ENCODE peak calls at places on chromosomes 12 and 14, in four cellular contexts. L is CD4-positive, alpha-beta memory T cell; S is pancreas; W is heart right ventricle. Z is an unnamed sample. For H3K4me1, the result is how much of the 10 kb centered on the place peaks cover.

GRCh38 chr12:131830335-131831020 is 2.3 kb downstream of the MMP17 start:
- DNase-seq in W (peak), L (peak), S (peak), Z (peak)

GRCh38 chr14:61090432-61091216 is 109.6 kb downstream of the SLC38A6 start:
- DNase-seq in S (no peak), W (no peak), L (no peak), Z (no peak)

GRCh38 chr14:68397827-68398226 is 395.0 kb downstream of the ZFP36L1 start:
- DNase-seq in W (no peak), L (no peak), S (no peak), Z (peak)

GRCh38 chr12:126354633-126355032 is 1289.4 kb downstream of the AACS start:
- DNase-seq in S (no peak), L (no peak), W (no peak), Z (no peak)

GRCh38 chr12:41606741-41607460 is 418.8 kb downstream of the PDZRN4 start:
- DNase-seq in S (no peak), W (no peak), L (no peak), Z (no peak)

GRCh38 chr14:61537567-61538463 is 157.5 kb upstream of the HIF1A start:
- DNase-seq in S (peak), W (no peak), L (no peak), Z (peak)

GRCh38 chr14:92733007-92733406 is 15.4 kb downstream of the LGMN start:
- DNase-seq in W (no peak), S (no peak), L (no peak), Z (no peak)

GRCh38 chr12:7989827-7990491 is 42.6 kb upstream of the FOXJ2 start:
- DNase-seq in W (peak), S (no peak), L (peak), Z (no peak)

GRCh38 chr12:124767075-124767821 is 96.4 kb downstream of the SCARB1 start:
- DNase-seq in W (peak), L (peak), S (peak), Z (peak)

GRCh38 chr12:26939953-26940352 is 1.7 kb downstream of the FGFR1OP2 start:
- DNase-seq in S (no peak), L (no peak), W (no peak), Z (no peak)
- H3K4me1 ChIP-seq in S (under half), L (half or more), W (half or more), Z (under half)

GRCh38 chr12:9081667-9082243 is 34.0 kb downstream of the A2M start:
- DNase-seq in S (no peak), W (no peak), L (no peak), Z (no peak)
- H3K4me1 ChIP-seq in S (under half), W (under half), L (under half), Z (under half)

DNA sequence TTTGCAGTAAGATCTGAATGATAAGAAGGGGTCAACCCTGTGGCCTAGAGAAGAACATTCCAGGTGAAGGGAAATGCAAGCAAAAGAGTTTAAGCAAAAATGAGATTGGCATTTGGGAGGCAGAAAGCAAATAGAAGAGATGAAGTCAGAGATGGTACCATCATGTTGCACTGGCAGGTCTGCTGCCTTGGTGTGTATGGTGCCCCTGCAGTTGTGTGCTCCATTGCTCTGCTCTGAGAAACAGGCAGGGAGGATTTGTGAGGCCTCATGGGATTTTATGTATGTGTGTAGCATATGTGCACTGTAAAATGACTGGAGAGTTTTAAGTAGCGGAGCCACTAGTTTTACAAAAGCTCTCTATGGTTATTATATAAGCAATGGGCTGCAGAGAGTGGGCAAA is 6.6 kb downstream of the LDHB start:
- DNase-seq in W (no peak), L (no peak), S (no peak), Z (no peak)
- H3K4me1 ChIP-seq in W (half or more), L (half or more), S (under half), Z (under half)

GRCh38 chr12:68639396-68639767 is 28.7 kb downstream of the RAP1B start:
- DNase-seq in W (no peak), L (no peak), S (no peak), Z (no peak)
- H3K4me1 ChIP-seq in W (under half), L (half or more), S (under half), Z (under half)

DNA sequence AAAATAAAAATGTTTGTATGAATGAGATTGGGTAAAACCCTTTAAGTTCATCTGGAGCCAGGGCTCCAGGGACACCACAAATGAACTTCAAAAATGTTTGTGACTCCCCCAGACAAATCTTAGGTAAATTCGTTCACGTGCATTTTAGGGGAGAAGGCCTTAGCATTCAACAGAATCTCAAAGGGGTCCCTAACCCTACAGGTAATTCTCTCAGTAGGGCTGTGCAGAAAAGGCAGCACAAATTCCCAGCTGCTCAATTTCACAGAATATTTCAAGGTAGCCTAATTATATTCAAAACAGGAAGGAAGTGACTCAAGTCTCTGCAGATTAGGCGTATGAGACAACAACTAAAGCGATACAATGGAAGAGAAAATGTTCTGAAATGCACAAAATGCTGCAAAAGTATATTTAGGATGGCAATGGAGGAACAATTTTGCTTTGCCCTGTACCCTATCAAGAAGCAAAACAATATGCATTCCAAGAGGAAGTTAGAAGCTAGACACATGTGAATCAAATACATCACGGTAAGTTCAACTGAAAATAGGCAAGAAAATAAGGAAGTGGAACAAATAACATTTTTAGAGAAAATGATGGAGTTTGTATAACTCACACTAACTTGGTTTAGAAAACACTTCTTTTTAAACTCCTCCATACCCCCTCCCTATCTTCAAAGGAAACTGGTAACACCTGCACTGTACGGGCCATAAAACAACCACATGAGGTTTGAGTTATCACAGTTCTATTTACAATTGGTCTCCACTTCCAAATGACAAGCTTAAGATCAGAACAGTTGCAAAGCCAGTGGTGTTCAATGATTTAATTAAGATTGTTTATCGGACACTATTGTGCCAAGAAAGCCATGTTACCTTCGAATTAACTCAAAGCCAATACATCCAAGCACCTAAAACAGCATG is 1.6 kb downstream of the GIT2 start:
- DNase-seq in L (peak), S (no peak), W (no peak), Z (no peak)
- H3K4me1 ChIP-seq in L (half or more), S (under half), W (under half), Z (under half)

Z was measured in fibroblast of lung.